ENCODE peak calls at places on chromosomes 6 and 20, in seven cellular contexts. B, H, O, R, Q, P and G are unnamed samples.

GRCh38 chr20:36575066-36575743 is 1.8 kb downstream of the TGIF2 start:
- DNase-seq in P (no peak), O (peak), B (no peak), H (peak), Q (peak), R (no peak), G (peak)

GRCh38 chr6:46279874-46280273 is 109.1 kb upstream of the ENPP5 start:
- DNase-seq in P (no peak), H (no peak), Q (no peak), O (no peak), R (no peak), B (no peak), G (no peak)

GRCh38 chr6:111738156-111738555 is 132.5 kb upstream of the TRAF3IP2 start:
- DNase-seq in R (no peak), H (no peak), P (no peak), B (no peak), Q (no peak), O (no peak), G (peak)

GRCh38 chr20:58891076-58891685 is 38.7 kb downstream of the GNAS start:
- DNase-seq in P (no peak), Q (peak), O (peak), H (peak), B (peak), R (peak), G (peak)

GRCh38 chr6:146123611-146124010 is 94.7 kb downstream of the GRM1 start:
- DNase-seq in P (no peak), R (no peak), O (no peak), H (no peak), B (no peak), Q (no peak), G (no peak)

GRCh38 chr20:38726849-38727601 is 2.7 kb downstream of the SLC32A1 start:
- DNase-seq in B (peak), P (no peak), H (no peak), Q (no peak), O (peak), R (no peak), G (peak)

GRCh38 chr20:51734876-51735499 is 33.2 kb downstream of the ATP9A start:
- DNase-seq in O (no peak), R (no peak), H (no peak), Q (no peak), B (no peak), P (no peak), G (no peak)

GRCh38 chr6:90086517-90086916 is 192.2 kb downstream of the GJA10 start:
- DNase-seq in Q (peak), R (peak), B (no peak), O (no peak), P (no peak), H (peak), G (peak)

GRCh38 chr6:74073896-74074295 is 377.9 kb downstream of the CD109 start:
- DNase-seq in Q (no peak), H (peak), P (no peak), B (no peak), R (no peak), O (no peak), G (no peak)

GRCh38 chr6:111550953-111551352 is 54.7 kb downstream of the TRAF3IP2 start:
- DNase-seq in R (no peak), Q (no peak), P (no peak), B (no peak), O (no peak), H (no peak), G (no peak)

GRCh38 chr20:62215991-62216635 is 4.0 kb downstream of the HRH3 start:
- DNase-seq in O (no peak), R (no peak), B (no peak), Q (no peak), P (no peak), H (no peak), G (no peak)

GRCh38 chr6:153956807-153957206 is 82.2 kb upstream of the OPRM1 start:
- DNase-seq in B (no peak), Q (peak), H (no peak), P (no peak), R (peak), O (no peak), G (no peak)

GRCh38 chr20:62141397-62142251 is 1.6 kb downstream of the PSMA7 start:
- DNase-seq in Q (peak), O (no peak), P (no peak), B (no peak), H (peak), R (no peak), G (peak)

GRCh38 chr20:37128803-37129202 is 33.0 kb upstream of the RBL1 start:
- DNase-seq in R (no peak), O (no peak), P (no peak), H (no peak), Q (no peak), B (no peak), G (no peak)

GRCh38 chr6:21045135-21045616 is 510.9 kb downstream of the CDKAL1 start:
- DNase-seq in H (peak), B (no peak), Q (no peak), O (no peak), P (no peak), R (peak), G (no peak)

GRCh38 chr6:126143650-126144260 is 157.4 kb downstream of the TRMT11 start:
- DNase-seq in H (no peak), O (no peak), R (no peak), P (no peak), Q (no peak), B (peak), G (no peak)

GRCh38 chr6:6890400-6890858 is 217.3 kb upstream of the RREB1 start:
- DNase-seq in P (no peak), O (peak), H (no peak), R (no peak), B (no peak), Q (peak), G (peak)

GRCh38 chr20:35146299-35146921 is 726 bp downstream of the EDEM2 start:
- DNase-seq in O (peak), H (no peak), P (no peak), B (no peak), Q (peak), R (peak), G (peak)

GRCh38 chr6:52392944-52393343 is 27.2 kb upstream of the EFHC1 start:
- DNase-seq in O (no peak), B (no peak), H (peak), R (peak), P (no peak), Q (peak), G (no peak)

GRCh38 chr6:153150400-153150766 is 19.3 kb upstream of the RGS17 start:
- DNase-seq in P (no peak), R (no peak), Q (no peak), H (no peak), B (no peak), O (no peak), G (no peak)

GRCh38 chr20:44641305-44641704 is 10.2 kb downstream of the ADA start:
- DNase-seq in R (no peak), B (no peak), P (no peak), Q (no peak), O (no peak), H (no peak), G (no peak)

GRCh38 chr20:34213213-34213612 is 28.0 kb upstream of the ASIP start:
- DNase-seq in H (no peak), Q (no peak), R (no peak), O (no peak), B (no peak), P (no peak), G (no peak)

GRCh38 chr6:51913265-51913664 is 174.1 kb downstream of the PKHD1 start:
- DNase-seq in O (no peak), H (no peak), B (no peak), R (peak), Q (no peak), P (no peak), G (no peak)

GRCh38 chr20:25299801-25300200 is 51.9 kb downstream of the PYGB start:
- DNase-seq in H (peak), O (no peak), B (no peak), P (no peak), Q (no peak), R (peak), G (peak)

GRCh38 chr6:93721386-93722048 is 302.2 kb upstream of the EPHA7 start:
- DNase-seq in R (no peak), B (peak), P (peak), H (no peak), Q (peak), O (peak), G (peak)

GRCh38 chr20:20495719-20496474 is 128.0 kb downstream of the INSM1 start:
- DNase-seq in Q (no peak), H (no peak), O (no peak), R (no peak), P (no peak), B (no peak), G (no peak)

GRCh38 chr20:47568019-47568418 is 66.3 kb downstream of the NCOA3 start:
- DNase-seq in Q (peak), B (no peak), O (no peak), P (no peak), H (peak), R (no peak), G (no peak)

GRCh38 chr6:69180361-69181067 is 545.4 kb downstream of the ADGRB3 start:
- DNase-seq in B (no peak), Q (no peak), P (no peak), R (peak), H (no peak), O (no peak), G (no peak)

GRCh38 chr6:69185276-69185675 is 550.2 kb downstream of the ADGRB3 start:
- DNase-seq in O (no peak), Q (no peak), H (no peak), P (no peak), R (no peak), B (no peak), G (no peak)

GRCh38 chr6:69181964-69182363 is 546.9 kb downstream of the ADGRB3 start:
- DNase-seq in H (no peak), P (no peak), O (no peak), B (no peak), R (no peak), Q (no peak), G (no peak)

DNA sequence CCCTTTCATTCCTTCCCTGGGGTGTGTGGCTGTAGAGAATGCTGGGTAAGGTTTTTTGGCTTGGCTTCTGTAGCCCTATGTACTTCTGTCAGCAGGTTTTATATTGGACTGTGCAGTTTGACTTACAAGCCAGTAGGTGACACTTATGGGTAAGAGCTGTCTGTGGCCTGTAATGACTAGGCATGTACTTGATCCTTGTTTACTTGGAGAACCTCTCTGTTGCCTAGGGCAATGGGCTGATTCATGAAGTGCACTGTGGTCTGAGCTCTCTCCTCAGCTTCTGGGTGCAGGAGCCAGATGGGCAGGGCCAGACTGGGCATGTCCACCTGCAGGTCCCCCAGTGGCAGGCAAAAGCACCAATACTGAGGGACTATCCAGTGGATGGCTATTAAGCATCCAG is 544.6 kb downstream of the ADGRB3 start:
- DNase-seq in P (no peak), R (peak), B (no peak), O (peak), Q (peak), H (no peak), G (peak)
- H3K18ac ChIP-seq in P (no peak), R (no peak), B (no peak), O (no peak), Q (no peak), H (no peak), G (no peak)

DNA sequence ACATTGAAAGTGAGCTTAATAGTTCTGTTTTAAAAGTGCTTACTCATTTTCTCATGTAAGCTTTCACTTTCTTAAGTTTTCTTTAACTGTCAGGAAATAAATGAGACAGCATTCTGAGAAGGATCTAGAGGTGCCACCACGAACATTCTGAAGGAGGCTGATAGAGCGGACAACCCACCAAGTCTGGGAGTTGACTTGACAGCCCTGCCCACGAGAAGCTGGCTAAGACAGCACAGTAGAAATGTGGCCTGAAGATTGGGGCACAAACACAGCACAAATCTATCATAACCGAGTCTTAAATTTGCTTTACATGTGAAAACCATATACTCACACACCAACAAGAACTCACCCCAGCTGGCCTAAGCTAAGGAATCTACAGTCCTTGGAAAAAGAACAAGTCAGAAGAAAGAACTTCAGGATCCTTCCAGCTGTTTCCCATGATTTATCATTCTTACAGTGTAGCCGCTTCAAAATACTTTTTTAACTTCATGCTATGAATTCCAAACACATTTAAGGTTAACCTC is 144.2 kb upstream of the TNFAIP3 start:
- DNase-seq in B (no peak), R (no peak), H (peak), P (no peak), O (no peak), Q (peak), G (no peak)
- H2BK120ac ChIP-seq in B (no peak), R (no peak), H (no peak), P (no peak), O (no peak), Q (no peak), G (no peak)

DNA sequence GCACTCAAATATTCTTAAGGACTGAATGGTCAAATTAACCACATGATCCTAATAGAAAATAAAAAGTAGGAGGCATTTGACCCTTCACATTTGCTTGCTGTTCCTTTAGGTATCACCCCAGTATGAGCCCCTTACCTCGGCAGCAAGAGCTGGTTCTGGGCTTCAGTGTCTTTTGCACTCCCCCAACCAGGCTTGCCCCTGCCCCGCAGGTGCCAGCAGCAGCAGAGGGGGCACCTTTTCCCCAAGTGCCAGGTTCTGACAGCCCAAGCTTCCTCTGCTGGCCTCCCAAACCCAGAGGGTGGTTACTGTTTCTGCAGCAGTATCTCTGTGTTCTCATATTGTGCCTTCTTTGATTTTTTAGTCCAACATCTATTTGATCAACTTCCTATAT is 23.2 kb downstream of the UBE2V1 start:
- DNase-seq in H (no peak), R (no peak), P (no peak), B (no peak), O (no peak), Q (no peak), G (no peak)
- H3K18ac ChIP-seq in H (no peak), R (no peak), P (no peak), B (no peak), O (no peak), Q (no peak), G (no peak)

DNA sequence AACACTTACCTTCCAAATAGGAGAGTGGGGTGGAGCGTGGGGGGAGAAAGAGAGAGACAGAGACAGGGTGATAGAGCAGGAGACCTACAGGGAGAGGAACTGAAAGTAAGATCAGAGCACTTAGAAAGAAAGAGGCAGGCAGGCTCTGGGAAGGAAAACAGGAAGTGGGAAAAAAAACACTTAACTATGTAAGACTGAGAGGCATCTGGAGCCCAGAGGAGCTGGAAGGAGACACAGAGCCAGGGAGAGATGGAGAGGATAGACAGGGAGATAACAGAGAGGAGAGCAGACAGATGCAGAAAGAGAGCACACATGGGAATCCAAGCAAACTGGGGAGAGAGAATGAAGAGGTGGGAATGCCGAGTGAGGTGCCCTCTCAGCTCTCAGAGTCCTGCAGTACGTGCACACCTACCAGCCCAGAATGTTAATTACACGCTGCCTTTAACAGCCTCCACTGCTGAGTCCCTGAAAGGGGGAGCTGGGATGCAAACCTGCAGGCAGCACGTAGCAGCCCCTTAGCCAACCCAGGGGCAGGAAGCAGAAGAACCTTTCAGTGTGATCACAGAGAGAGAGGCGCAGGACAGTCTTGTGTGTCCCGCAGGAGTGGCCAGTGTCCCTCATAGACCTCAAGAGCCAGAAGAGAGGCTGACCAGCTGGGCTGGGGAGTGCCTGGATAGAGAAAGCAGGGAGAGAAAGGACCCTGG is 132.7 kb upstream of the LRFN2 start:
- DNase-seq in R (no peak), O (peak), Q (peak), H (peak), P (no peak), B (no peak), G (peak)
- H2BK120ac ChIP-seq in R (peak), O (no peak), Q (peak), H (peak), P (no peak), B (no peak), G (no peak)

GRCh38 chr20:4663553-4663952 is 58.2 kb upstream of the PRND start:
- DNase-seq in Q (no peak), O (no peak), R (no peak), H (no peak), B (no peak), P (no peak), G (no peak)

GRCh38 chr20:4665591-4665990 is 56.1 kb upstream of the PRND start:
- DNase-seq in R (no peak), H (no peak), P (no peak), B (no peak), Q (no peak), O (no peak), G (no peak)

GRCh38 chr20:4664691-4665360 is 56.9 kb upstream of the PRND start:
- DNase-seq in P (no peak), H (no peak), Q (no peak), O (no peak), B (no peak), R (no peak), G (no peak)

GRCh38 chr20:4661191-4661590 is 60.5 kb upstream of the PRND start:
- DNase-seq in R (no peak), O (peak), B (no peak), H (no peak), P (no peak), Q (no peak), G (no peak)

DNA sequence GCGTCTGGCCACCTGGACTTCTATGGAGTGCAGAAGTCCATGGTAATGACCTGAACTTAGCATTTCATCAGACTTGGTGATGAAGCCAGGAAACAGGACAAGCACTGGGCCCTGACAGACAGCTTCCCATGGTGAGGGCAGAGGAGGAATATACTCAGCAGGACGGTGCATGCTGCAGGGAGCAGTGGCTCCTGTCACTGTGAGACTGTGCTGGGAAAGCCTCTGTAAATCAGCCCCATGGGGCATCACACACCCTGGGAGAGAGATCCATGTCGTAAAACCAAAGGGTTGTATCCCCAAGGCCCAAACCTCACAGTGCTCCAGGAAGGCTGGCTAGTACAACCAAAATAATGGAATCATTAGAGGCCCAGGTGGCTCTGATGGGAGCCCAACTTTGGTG is 58.7 kb upstream of the PRND start:
- DNase-seq in H (no peak), Q (no peak), B (no peak), R (no peak), P (no peak), O (no peak), G (no peak)
- H3K18ac ChIP-seq in H (no peak), Q (no peak), B (no peak), R (no peak), P (no peak), O (no peak), G (no peak)

DNA sequence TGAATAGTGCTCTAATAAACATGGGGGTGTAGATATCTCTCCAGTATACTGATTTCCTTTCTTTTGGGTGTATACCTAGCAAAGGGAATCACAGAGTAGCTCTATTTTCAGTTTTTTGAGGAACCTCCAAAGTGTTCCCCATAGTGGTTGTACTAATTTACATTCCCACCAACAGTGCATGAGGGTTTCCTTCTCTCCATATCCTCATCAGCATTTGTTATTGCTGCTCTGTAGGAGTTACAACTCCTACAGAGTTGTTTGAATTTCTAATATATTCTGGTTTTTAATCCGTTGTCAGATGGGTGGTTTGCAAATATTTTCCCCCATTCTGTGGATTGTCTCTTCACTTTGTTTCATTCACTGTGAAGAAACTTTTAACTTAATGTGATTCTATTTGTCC is 207.9 kb downstream of the FUT9 start:
- DNase-seq in B (no peak), P (no peak), H (no peak), O (no peak), R (no peak), Q (no peak), G (no peak)
- H2BK120ac ChIP-seq in B (no peak), P (no peak), H (no peak), O (no peak), R (no peak), Q (no peak), G (no peak)

GRCh38 chr6:67016921-67017460 is 1310.0 kb upstream of the EYS start:
- DNase-seq in H (no peak), R (no peak), O (no peak), Q (no peak), P (no peak), B (no peak), G (no peak)
- H3K18ac ChIP-seq in H (no peak), R (no peak), O (no peak), Q (no peak), P (no peak), B (no peak), G (no peak)

DNA sequence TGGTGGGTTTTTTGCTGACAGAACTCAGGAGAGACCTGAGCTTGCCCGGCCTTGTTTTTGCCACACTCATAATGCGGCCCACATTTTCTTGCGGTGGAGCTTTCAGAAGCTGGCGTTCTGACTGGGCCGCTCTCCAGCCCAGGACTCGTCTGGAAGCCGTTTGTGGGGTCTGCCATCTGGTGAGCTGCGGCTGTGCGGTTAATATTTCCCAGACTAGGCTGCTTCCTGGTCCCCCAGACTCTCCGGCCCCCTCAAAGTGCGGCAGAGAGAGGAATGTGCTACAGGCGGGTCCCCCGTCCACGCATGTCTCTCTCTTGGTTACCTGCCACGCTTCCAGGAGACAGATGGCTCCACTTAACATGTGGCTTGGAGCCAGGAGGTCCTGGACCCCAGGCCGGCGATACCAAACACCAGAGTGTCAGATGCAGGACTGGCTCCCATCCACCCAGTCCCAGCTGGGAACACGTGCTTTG is 128.9 kb upstream of the PMEPA1 start:
- DNase-seq in P (no peak), O (peak), H (no peak), Q (no peak), R (no peak), B (no peak), G (no peak)
- H2BK120ac ChIP-seq in P (no peak), O (no peak), H (no peak), Q (no peak), R (no peak), B (peak), G (no peak)

GRCh38 chr6:5250451-5250850 is 10.3 kb downstream of the LYRM4 start:
- DNase-seq in Q (no peak), H (no peak), P (no peak), B (no peak), R (no peak), O (no peak), G (no peak)
- H3K18ac ChIP-seq in Q (no peak), H (no peak), P (no peak), B (no peak), R (no peak), O (no peak), G (no peak)